ENCODE peak calls at places on chromosomes 5 and 9, in six cellular contexts. M is activated CD8-positive, alpha-beta T cell treated with anti-CD3 and anti-CD28 coated beads for 36 hours; J is lower lobe of right lung; Y is coronary artery; O is HL-60; Z is CD4-positive, alpha-beta T cell. G is an unnamed sample.

GRCh38 chr5:115571441-115571878 is 26.9 kb upstream of the FEM1C start:
- DNase-seq in J (no peak), M (no peak), O (no peak), Y (no peak), Z (no peak), G (no peak)

GRCh38 chr9:131923766-131924165 is 155.9 kb downstream of the MED27 start:
- DNase-seq in Y (no peak), O (no peak), M (no peak), J (no peak), Z (no peak), G (no peak)

GRCh38 chr5:1515921-1516571 is 7.7 kb downstream of the LPCAT1 start:
- DNase-seq in Y (peak; percentile 54), J (no peak), M (no peak), Z (no peak), O (peak; percentile 55), G (no peak)

GRCh38 chr9:136267261-136268111 is 21.9 kb upstream of the QSOX2 start:
- DNase-seq in Z (peak; percentile 87), J (peak; percentile 88), M (peak; percentile 85), Y (no peak), O (peak; percentile 67), G (peak; percentile 90)

GRCh38 chr5:122192883-122193496 is 63.6 kb downstream of the ZNF474 start:
- DNase-seq in M (peak; percentile 19), Y (no peak), J (no peak), O (no peak), Z (no peak), G (peak; percentile 68)

GRCh38 chr9:135890190-135890861 is 17.0 kb downstream of the CAMSAP1 start:
- DNase-seq in J (no peak), O (no peak), Z (no peak), M (no peak), Y (peak; percentile 38), G (no peak)

GRCh38 chr5:33594006-33594405 is 153.2 kb downstream of the TARS1 start:
- DNase-seq in J (no peak), Z (no peak), O (no peak), M (no peak), Y (no peak), G (no peak)

GRCh38 chr5:179327026-179327735 is 18.1 kb downstream of the ADAMTS2 start:
- DNase-seq in O (no peak), J (peak; percentile 31), Y (no peak), Z (no peak), M (no peak), G (no peak)

GRCh38 chr9:9783211-9783610 is 829.6 kb downstream of the PTPRD start:
- DNase-seq in Y (no peak), M (no peak), J (no peak), O (no peak), Z (no peak), G (no peak)

GRCh38 chr9:4077499-4078102 is 222.3 kb downstream of the GLIS3 start:
- DNase-seq in Y (peak; percentile 86), O (no peak), Z (no peak), J (peak; percentile 79), M (peak; percentile 75), G (peak; percentile 60)

GRCh38 chr5:16350816-16351215 is 114.8 kb downstream of the ZNF622 start:
- DNase-seq in M (no peak), Y (no peak), J (no peak), Z (no peak), O (no peak), G (no peak)

GRCh38 chr5:112183103-112183634 is 235.9 kb downstream of the EPB41L4A start:
- DNase-seq in M (no peak), Y (no peak), Z (no peak), J (no peak), O (no peak), G (no peak)

GRCh38 chr5:157855404-157855994 is 3.4 kb downstream of the CLINT1 start:
- DNase-seq in Z (no peak), J (no peak), O (no peak), M (peak; percentile 49), Y (no peak), G (peak; percentile 47)

GRCh38 chr5:171838066-171838465 is 52.4 kb downstream of the SMIM23 start:
- DNase-seq in J (no peak), O (no peak), M (no peak), Y (no peak), Z (no peak), G (no peak)

GRCh38 chr9:108621991-108622390 is 233.8 kb downstream of the ACTL7B start:
- DNase-seq in O (no peak), M (no peak), Y (no peak), Z (no peak), J (no peak), G (no peak)

GRCh38 chr9:110257971-110258370 is 1.7 kb upstream of the TXN start:
- DNase-seq in M (no peak), O (no peak), Y (no peak), J (no peak), Z (no peak), G (no peak)

GRCh38 chr5:122099060-122099790 is 21.2 kb upstream of the LOX start:
- DNase-seq in O (no peak), Y (no peak), M (no peak), Z (no peak), J (no peak), G (no peak)

GRCh38 chr5:172142709-172143215 is 45.3 kb downstream of the STK10 start:
- DNase-seq in O (no peak), Y (no peak), Z (no peak), M (no peak), J (no peak), G (no peak)

GRCh38 chr5:62982348-62982747 is 403.7 kb downstream of the LRRC70 start:
- DNase-seq in O (no peak), Y (no peak), Z (no peak), J (no peak), M (no peak), G (no peak)

GRCh38 chr9:130182090-130182909 is 10.1 kb downstream of the NCS1 start:
- DNase-seq in M (no peak), O (no peak), Z (no peak), Y (no peak), J (no peak), G (no peak)

GRCh38 chr5:114363837-114364236 is 2.0 kb downstream of the KCNN2 start:
- DNase-seq in J (no peak), Z (no peak), M (no peak), Y (no peak), O (no peak), G (no peak)

GRCh38 chr5:138149530-138149929 is 10.3 kb upstream of the NME5 start:
- DNase-seq in Y (no peak), M (no peak), J (no peak), Z (no peak), O (no peak), G (no peak)

GRCh38 chr5:31581498-31582099 is 49.5 kb downstream of the C5orf22 start:
- DNase-seq in O (no peak), M (no peak), J (no peak), Z (no peak), Y (no peak), G (peak; percentile 38)

GRCh38 chr5:75044406-75044805 is 8.0 kb downstream of the GCNT4 start:
- DNase-seq in Z (no peak), J (no peak), M (no peak), Y (no peak), O (no peak), G (peak; percentile 6)

GRCh38 chr5:56215019-56215830 is 17.9 kb downstream of the ANKRD55 start:
- DNase-seq in J (no peak), O (no peak), Z (no peak), Y (no peak), M (no peak), G (no peak)
- TF ChIP-seq CTCF in J (no peak), O (no peak), Z (no peak), Y (no peak), M (no peak), G (no peak)

GRCh38 chr5:35246928-35247644 is 16.8 kb upstream of the PRLR start:
- DNase-seq in J (no peak), M (no peak), O (no peak), Z (no peak), Y (no peak), G (no peak)

GRCh38 chr5:35247645-35248034 is 17.4 kb upstream of the PRLR start:
- DNase-seq in Z (no peak), J (no peak), Y (no peak), O (no peak), M (no peak), G (peak; percentile 54)

GRCh38 chr5:35244171-35244570 is 13.9 kb upstream of the PRLR start:
- DNase-seq in M (no peak), J (no peak), Y (no peak), O (no peak), Z (no peak), G (no peak)

GRCh38 chr5:35248843-35249780 is 18.8 kb upstream of the PRLR start:
- DNase-seq in M (no peak), Y (no peak), Z (no peak), J (no peak), O (no peak), G (peak; percentile 36)

DNA sequence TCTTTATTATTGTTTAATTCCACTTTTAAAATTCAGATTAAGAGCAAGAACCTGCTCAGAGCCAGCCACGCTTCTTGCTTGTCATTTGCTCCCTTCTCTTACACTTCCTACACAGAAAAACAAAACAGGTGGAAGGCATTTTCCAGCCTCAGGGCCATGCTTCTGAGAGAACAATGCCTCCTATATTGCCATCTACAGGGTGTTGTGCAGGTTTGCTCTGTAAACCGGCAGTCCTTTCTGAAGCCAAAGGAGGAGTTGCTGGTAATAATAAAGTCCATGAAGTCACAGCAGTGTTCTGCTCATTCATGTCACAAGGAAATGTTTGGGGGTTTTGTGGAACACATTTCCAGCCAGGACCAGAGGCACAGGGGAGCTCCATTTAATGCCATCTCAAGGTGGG is 16.1 kb upstream of the PRLR start:
- DNase-seq in O (no peak), J (no peak), Y (no peak), M (no peak), Z (no peak), G (no peak)
- TF ChIP-seq CTCF in O (no peak), J (no peak), Y (no peak), M (no peak), Z (no peak), G (no peak)

GRCh38 chr5:143544606-143545005 is 141.1 kb upstream of the NR3C1 start:
- DNase-seq in Y (no peak), Z (no peak), M (no peak), J (no peak), O (no peak), G (no peak)
- TF ChIP-seq CTCF in Y (no peak), Z (no peak), M (no peak), J (no peak), O (no peak), G (no peak)

DNA sequence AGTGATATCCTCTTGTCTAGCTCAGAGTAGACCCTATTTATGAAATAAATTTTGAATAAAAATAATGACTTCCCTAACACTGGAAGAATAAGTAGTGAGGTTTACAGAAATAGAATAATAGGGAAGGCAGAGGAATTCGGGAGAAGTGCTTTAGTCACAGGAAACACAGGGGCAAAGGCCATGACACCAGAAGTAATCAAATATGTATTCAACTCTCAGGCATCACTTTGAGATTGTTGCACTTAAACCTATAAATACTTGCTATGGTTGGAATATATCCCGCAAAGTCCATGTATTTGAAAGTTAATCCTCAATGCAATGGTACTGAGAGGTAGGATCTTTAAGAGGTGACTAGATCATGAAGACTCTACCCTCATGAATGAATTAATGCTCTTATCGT is 166.8 kb downstream of the YIPF5 start:
- DNase-seq in M (no peak), O (no peak), J (no peak), Z (no peak), Y (no peak), G (no peak)
- TF ChIP-seq CTCF in M (no peak), O (no peak), J (no peak), Z (no peak), Y (no peak), G (no peak)

GRCh38 chr9:95831810-95832209 is 43.7 kb upstream of the ERCC6L2 start:
- DNase-seq in J (no peak), Z (no peak), Y (no peak), O (no peak), M (no peak), G (no peak)
- TF ChIP-seq CTCF in J (no peak), Z (no peak), Y (no peak), O (no peak), M (no peak), G (no peak)

GRCh38 chr9:31140316-31140715 is 1244.1 kb upstream of the ACO1 start:
- DNase-seq in M (no peak), O (no peak), Y (no peak), Z (no peak), J (no peak), G (peak; percentile 20)
- TF ChIP-seq CTCF in M (peak; percentile 40), O (no peak), Y (no peak), Z (peak; percentile 36), J (peak; percentile 21), G (peak; percentile 18)